ENCODE peak calls at places on chromosomes 1 and 21, in seven cellular contexts. I, H, A, E, V, J and F are unnamed samples.

GRCh38 chr1:8409107-8409506 is 91.2 kb downstream of the SLC45A1 start:
- DNase-seq in I (no peak), H (no peak), A (no peak), E (peak; percentile 78), V (no peak), J (peak; percentile 9), F (no peak)

GRCh38 chr1:65036614-65037180 is 70.3 kb upstream of the JAK1 start:
- DNase-seq in I (no peak), H (peak; percentile 11), A (no peak), E (no peak), V (no peak), J (no peak), F (no peak)

GRCh38 chr1:221841983-221842335 is 100.1 kb upstream of the DUSP10 start:
- DNase-seq in I (no peak), H (no peak), A (no peak), E (no peak), V (no peak), J (no peak), F (no peak)

GRCh38 chr1:43524804-43525203 is 5.9 kb upstream of the PTPRF start:
- DNase-seq in I (peak; percentile 16), H (no peak), A (peak; percentile 58), E (no peak), V (no peak), J (peak; percentile 94), F (no peak)

GRCh38 chr1:43473463-43473862 is 19.7 kb upstream of the HYI start:
- DNase-seq in I (no peak), H (no peak), A (no peak), E (no peak), V (no peak), J (no peak), F (no peak)

GRCh38 chr1:228902781-228903572 is 167.7 kb downstream of the RHOU start:
- DNase-seq in I (peak; percentile 77), H (peak; percentile 93), A (peak; percentile 97), E (peak; percentile 100), V (no peak), J (no peak), F (peak; percentile 73)

GRCh38 chr1:109184657-109185056 is 29.1 kb upstream of the SARS1 start:
- DNase-seq in I (no peak), H (no peak), A (no peak), E (no peak), V (no peak), J (peak; percentile 23), F (no peak)

GRCh38 chr1:68178821-68179490 is 53.4 kb downstream of the WLS start:
- DNase-seq in I (no peak), H (no peak), A (no peak), E (peak; percentile 38), V (no peak), J (no peak), F (no peak)

GRCh38 chr1:185213086-185213485 is 56.1 kb downstream of the SWT1 start:
- DNase-seq in I (no peak), H (peak; percentile 5), A (no peak), E (no peak), V (no peak), J (no peak), F (no peak)

GRCh38 chr1:207868769-207869721 is 41.9 kb downstream of the CD34 start:
- DNase-seq in I (peak; percentile 84), H (no peak), A (peak; percentile 80), E (peak; percentile 77), V (peak; percentile 82), J (peak; percentile 44), F (peak; percentile 79)

GRCh38 chr1:16248603-16249534 is 11.9 kb upstream of the CPLANE2 start:
- DNase-seq in I (peak; percentile 96), H (peak; percentile 57), A (peak; percentile 96), E (peak; percentile 88), V (no peak), J (peak; percentile 93), F (peak; percentile 90)

GRCh38 chr1:53956308-53957168 is 10.4 kb downstream of the LRRC42 start:
- DNase-seq in I (peak; percentile 90), H (no peak), A (no peak), E (peak; percentile 20), V (no peak), J (peak; percentile 36), F (no peak)

GRCh38 chr1:67832737-67833594 is at the start of gene GNG12:
- DNase-seq in I (no peak), H (peak; percentile 30), A (peak; percentile 75), E (peak; percentile 71), V (peak; percentile 58), J (peak; percentile 67), F (no peak)

GRCh38 chr1:91693542-91693941 is 192.4 kb downstream of the TGFBR3 start:
- DNase-seq in I (no peak), H (no peak), A (peak; percentile 87), E (peak; percentile 38), V (no peak), J (no peak), F (no peak)

GRCh38 chr1:179955731-179956130 is 1.1 kb downstream of the CEP350 start:
- DNase-seq in I (no peak), H (no peak), A (no peak), E (no peak), V (no peak), J (no peak), F (no peak)

GRCh38 chr1:183303325-183303645 is 114.9 kb downstream of the NMNAT2 start:
- DNase-seq in I (no peak), H (no peak), A (no peak), E (no peak), V (no peak), J (no peak), F (no peak)

GRCh38 chr1:164786980-164787833 is 228.2 kb downstream of the PBX1 start:
- DNase-seq in I (peak; percentile 91), H (no peak), A (peak; percentile 90), E (peak; percentile 85), V (peak; percentile 54), J (peak; percentile 49), F (peak; percentile 90)

GRCh38 chr1:107877749-107878148 is 87.2 kb downstream of the VAV3 start:
- DNase-seq in I (no peak), H (no peak), A (no peak), E (no peak), V (no peak), J (no peak), F (no peak)

GRCh38 chr1:246784621-246785535 is 60.7 kb downstream of the SCCPDH start:
- DNase-seq in I (no peak), H (no peak), A (no peak), E (peak; percentile 43), V (peak; percentile 34), J (no peak), F (no peak)

GRCh38 chr1:84715620-84716019 is 25.4 kb upstream of the SSX2IP start:
- DNase-seq in I (peak; percentile 51), H (no peak), A (no peak), E (no peak), V (no peak), J (no peak), F (peak; percentile 95)

GRCh38 chr1:119251751-119252150 is 111.3 kb upstream of the WARS2 start:
- DNase-seq in I (no peak), H (no peak), A (no peak), E (no peak), V (no peak), J (no peak), F (no peak)

GRCh38 chr1:221439008-221439733 is 302.7 kb downstream of the DUSP10 start:
- DNase-seq in I (no peak), H (no peak), A (no peak), E (peak; percentile 72), V (peak; percentile 71), J (no peak), F (no peak)

GRCh38 chr21:8993284-8993942 is 1528.0 kb upstream of the TPTE start:
- DNase-seq in I (no peak), H (no peak), A (no peak), E (no peak), V (no peak), J (no peak), F (no peak)

GRCh38 chr21:43827015-43827611 is 37.7 kb downstream of the RRP1 start:
- DNase-seq in I (no peak), H (no peak), A (no peak), E (peak; percentile 59), V (no peak), J (no peak), F (peak; percentile 29)

GRCh38 chr1:199665371-199665770 is 362.1 kb upstream of the NR5A2 start:
- DNase-seq in I (no peak), H (no peak), A (no peak), E (no peak), V (no peak), J (no peak), F (no peak)